ENCODE peak calls at places on chromosomes 6 and 20, in four cellular contexts. Y, I, B and N are unnamed samples. For H3K36me3, the result is how much of the 10 kb centered on the place peaks cover.

GRCh38 chr6:168441434-168442391 is 729 bp downstream of the SMOC2 start:
- DNase-seq in I (no peak), Y (no peak), B (no peak), N (no peak)

GRCh38 chr20:22499475-22500174 is 84.7 kb downstream of the FOXA2 start:
- DNase-seq in I (no peak), B (no peak), Y (no peak), N (no peak)

GRCh38 chr20:25859649-25860530 is 163.2 kb upstream of the ZNF337 start:
- DNase-seq in Y (peak), B (peak), I (peak), N (peak)

GRCh38 chr6:85403331-85404015 is 46.4 kb upstream of the NT5E start:
- DNase-seq in B (peak), I (no peak), Y (no peak), N (no peak)

GRCh38 chr20:50356522-50356880 is 153.7 kb upstream of the PTPN1 start:
- DNase-seq in B (no peak), Y (no peak), I (no peak), N (no peak)

GRCh38 chr20:17227199-17227535 is 327 bp downstream of the PCSK2 start:
- DNase-seq in Y (no peak), I (no peak), B (no peak), N (no peak)

GRCh38 chr20:57326667-57327455 is 2.7 kb upstream of the SPO11 start:
- DNase-seq in B (peak), Y (peak), I (no peak), N (no peak)

GRCh38 chr6:24513602-24514001 is 18.8 kb downstream of the ALDH5A1 start:
- DNase-seq in B (no peak), I (no peak), Y (no peak), N (no peak)

GRCh38 chr20:19978511-19979210 is 38.5 kb upstream of the NAA20 start:
- DNase-seq in I (no peak), B (no peak), Y (no peak), N (no peak)

GRCh38 chr6:43231053-43231452 is 1.8 kb upstream of the DNPH1 start:
- DNase-seq in B (no peak), I (no peak), Y (no peak), N (no peak)

GRCh38 chr6:47103931-47104330 is 61.8 kb upstream of the ADGRF1 start:
- DNase-seq in B (peak), Y (peak), I (no peak), N (no peak)

GRCh38 chr6:151835396-151835795 is 27.9 kb downstream of the ESR1 start:
- DNase-seq in B (no peak), Y (no peak), I (no peak), N (no peak)

GRCh38 chr6:136429681-136430080 is 120.5 kb downstream of the MAP7 start:
- DNase-seq in B (no peak), I (no peak), Y (no peak), N (no peak)

GRCh38 chr20:53878262-53879047 is 191.9 kb downstream of the BCAS1 start:
- DNase-seq in I (no peak), B (no peak), Y (no peak), N (no peak)

GRCh38 chr6:166520905-166521834 is 65.3 kb downstream of the RAMACL start:
- DNase-seq in I (no peak), B (no peak), Y (no peak), N (no peak)

GRCh38 chr6:102641426-102641825 is 1247.9 kb downstream of the GRIK2 start:
- DNase-seq in Y (no peak), B (peak), I (no peak), N (no peak)

GRCh38 chr6:122200441-122200840 is 199.0 kb upstream of the HSF2 start:
- DNase-seq in Y (no peak), I (no peak), B (no peak), N (no peak)

GRCh38 chr6:149170564-149171452 is 146.7 kb upstream of the TAB2 start:
- DNase-seq in I (peak), B (no peak), Y (no peak), N (no peak)

GRCh38 chr6:27863962-27864905 is 48.0 kb downstream of the OR2B2 start:
- DNase-seq in I (peak), B (no peak), Y (no peak), N (peak)

GRCh38 chr6:82248233-82248735 is 740 bp upstream of the IBTK start:
- DNase-seq in B (peak), Y (no peak), I (peak), N (no peak)

GRCh38 chr20:60088236-60088635 is 130.0 kb downstream of the CDH26 start:
- DNase-seq in B (no peak), I (no peak), Y (no peak), N (no peak)

GRCh38 chr6:18477301-18477941 is 90.3 kb downstream of the RNF144B start:
- DNase-seq in I (no peak), Y (no peak), B (peak), N (no peak)

GRCh38 chr6:113050010-113050893 is 703.1 kb downstream of the RFPL4B start:
- DNase-seq in B (peak), Y (peak), I (no peak), N (no peak)

GRCh38 chr6:135403584-135403983 is 94.0 kb downstream of the AHI1 start:
- DNase-seq in Y (no peak), I (no peak), B (no peak), N (no peak)

GRCh38 chr6:85390775-85391174 is 59.1 kb upstream of the NT5E start:
- DNase-seq in I (no peak), Y (no peak), B (peak), N (no peak)

GRCh38 chr6:146027586-146028249 is 1.1 kb upstream of the GRM1 start:
- DNase-seq in I (no peak), Y (no peak), B (no peak), N (no peak)

GRCh38 chr6:110509617-110510231 is 33.3 kb upstream of the SLC22A16 start:
- DNase-seq in I (peak), B (peak), Y (peak), N (no peak)

GRCh38 chr6:43491750-43492661 is 14.6 kb downstream of the TJAP1 start:
- DNase-seq in B (peak), I (peak), Y (peak), N (no peak)

GRCh38 chr20:3092611-3093379 is 8.3 kb upstream of the AVP start:
- DNase-seq in I (no peak), B (no peak), Y (no peak), N (peak)

GRCh38 chr6:74068945-74069570 is 373.1 kb downstream of the CD109 start:
- DNase-seq in I (no peak), Y (no peak), B (no peak), N (no peak)

GRCh38 chr20:46220808-46221207 is 87.5 kb downstream of the CDH22 start:
- DNase-seq in Y (no peak), I (no peak), B (no peak), N (no peak)

GRCh38 chr6:10968776-10969175 is 75.3 kb downstream of the ELOVL2 start:
- DNase-seq in I (no peak), B (no peak), Y (no peak), N (no peak)

GRCh38 chr6:42009844-42010184 is 40.5 kb upstream of the TAF8 start:
- DNase-seq in Y (no peak), B (no peak), I (no peak), N (no peak)

GRCh38 chr6:81169166-81169565 is 583.3 kb downstream of the TENT5A start:
- DNase-seq in B (peak), I (no peak), Y (no peak), N (no peak)

GRCh38 chr20:8305449-8305978 is 173.4 kb downstream of the PLCB1 start:
- DNase-seq in Y (peak), B (peak), I (peak), N (peak)

GRCh38 chr20:8304124-8304800 is 172.2 kb downstream of the PLCB1 start:
- DNase-seq in B (no peak), Y (no peak), I (no peak), N (no peak)

GRCh38 chr20:8303651-8304050 is 171.6 kb downstream of the PLCB1 start:
- DNase-seq in I (no peak), Y (no peak), B (no peak), N (no peak)

GRCh38 chr20:8299921-8300320 is 167.9 kb downstream of the PLCB1 start:
- DNase-seq in I (peak), Y (no peak), B (peak), N (no peak)

GRCh38 chr20:8301655-8302054 is 169.6 kb downstream of the PLCB1 start:
- DNase-seq in I (no peak), B (no peak), Y (no peak), N (no peak)
- H3K36me3 ChIP-seq in I (under half), B (under half), Y (under half), N (under half)

DNA sequence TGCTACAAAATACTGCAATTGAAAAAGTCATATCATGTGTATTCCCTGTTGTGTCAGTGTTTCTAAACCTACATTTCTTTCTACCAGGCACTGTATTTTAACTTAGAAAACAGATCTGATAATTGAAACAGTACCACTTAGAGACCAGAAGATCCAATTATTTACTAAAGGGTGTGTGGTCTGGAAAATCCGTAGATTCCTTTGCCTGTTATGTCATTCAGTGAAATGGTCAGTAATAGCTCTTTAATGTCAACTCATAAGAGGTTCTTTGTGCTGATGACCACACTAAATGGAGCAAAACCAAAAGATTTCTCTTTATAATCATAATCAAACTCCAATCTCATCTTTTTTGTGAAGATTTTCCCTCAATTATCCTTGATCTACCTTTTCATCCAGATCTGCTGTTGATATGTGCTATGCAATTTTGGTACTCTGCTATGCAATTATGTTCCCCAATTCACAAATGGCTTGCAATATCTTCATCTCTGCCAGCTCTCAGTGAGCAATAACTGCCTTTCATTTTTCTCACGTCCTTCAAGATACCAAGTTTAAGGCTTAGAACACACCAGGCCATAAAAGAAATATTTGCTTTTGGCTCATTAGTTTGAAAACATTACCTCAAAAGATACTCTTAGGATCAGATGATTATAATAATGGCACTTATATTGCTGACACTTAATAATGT is 165.5 kb downstream of the MOXD1 start:
- DNase-seq in B (no peak), I (no peak), Y (no peak), N (no peak)
- H3K36me3 ChIP-seq in B (under half), I (under half), Y (under half), N (under half)

DNA sequence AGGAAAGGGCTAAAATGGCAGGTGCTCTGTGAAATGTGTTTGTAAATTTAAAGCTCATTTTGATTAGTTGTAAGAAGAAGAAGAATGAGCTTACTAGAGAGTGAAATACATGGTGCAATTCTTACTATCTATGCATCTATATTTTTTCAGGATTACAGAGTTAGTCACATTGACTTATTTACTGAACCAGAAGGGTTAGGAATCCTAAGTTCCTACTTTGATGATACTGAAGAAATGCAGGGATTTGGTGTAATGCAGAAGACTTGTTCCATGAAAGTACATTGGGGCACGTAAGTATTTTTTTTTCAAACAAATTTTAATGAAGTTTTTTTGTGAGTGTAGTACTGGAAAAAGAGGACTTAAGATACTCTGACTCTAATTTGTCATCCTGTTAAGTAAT is 99.3 kb downstream of the RTN4IP1 start:
- DNase-seq in Y (no peak), B (no peak), I (no peak), N (no peak)
- H3K36me3 ChIP-seq in Y (under half), B (under half), I (under half), N (under half)

GRCh38 chr20:61997891-61998290 is 67.8 kb downstream of the TAF4 start:
- DNase-seq in B (no peak), Y (no peak), I (no peak), N (no peak)

GRCh38 chr20:61991476-61991875 is 74.2 kb downstream of the TAF4 start:
- DNase-seq in Y (no peak), I (no peak), B (no peak), N (no peak)

GRCh38 chr20:61993058-61993457 is 72.6 kb downstream of the TAF4 start:
- DNase-seq in B (no peak), I (no peak), Y (no peak), N (no peak)

GRCh38 chr20:61997372-61997771 is 68.3 kb downstream of the TAF4 start:
- DNase-seq in I (no peak), Y (no peak), B (no peak), N (no peak)

DNA sequence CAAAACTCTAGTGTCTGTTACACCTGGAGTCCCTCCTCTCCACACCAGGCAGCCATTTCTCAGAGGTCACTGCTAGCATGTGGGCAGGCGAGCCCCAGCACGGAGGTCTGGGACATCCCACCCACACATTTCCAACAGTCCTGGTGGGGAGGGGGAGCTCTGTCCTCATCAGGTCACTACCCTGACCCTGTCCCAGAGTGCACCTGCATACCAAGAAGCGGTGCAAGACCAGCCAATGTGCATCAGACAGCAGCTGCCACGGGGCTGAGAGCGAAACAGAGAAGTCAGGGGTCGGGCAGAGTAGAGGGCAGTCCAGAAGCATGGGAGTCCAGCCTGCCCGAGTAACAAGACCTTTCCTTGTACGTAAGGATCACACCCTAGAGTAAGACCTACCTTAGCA is 71.1 kb downstream of the TAF4 start:
- DNase-seq in Y (no peak), B (no peak), I (no peak), N (no peak)
- H3K36me3 ChIP-seq in Y (under half), B (under half), I (under half), N (under half)

DNA sequence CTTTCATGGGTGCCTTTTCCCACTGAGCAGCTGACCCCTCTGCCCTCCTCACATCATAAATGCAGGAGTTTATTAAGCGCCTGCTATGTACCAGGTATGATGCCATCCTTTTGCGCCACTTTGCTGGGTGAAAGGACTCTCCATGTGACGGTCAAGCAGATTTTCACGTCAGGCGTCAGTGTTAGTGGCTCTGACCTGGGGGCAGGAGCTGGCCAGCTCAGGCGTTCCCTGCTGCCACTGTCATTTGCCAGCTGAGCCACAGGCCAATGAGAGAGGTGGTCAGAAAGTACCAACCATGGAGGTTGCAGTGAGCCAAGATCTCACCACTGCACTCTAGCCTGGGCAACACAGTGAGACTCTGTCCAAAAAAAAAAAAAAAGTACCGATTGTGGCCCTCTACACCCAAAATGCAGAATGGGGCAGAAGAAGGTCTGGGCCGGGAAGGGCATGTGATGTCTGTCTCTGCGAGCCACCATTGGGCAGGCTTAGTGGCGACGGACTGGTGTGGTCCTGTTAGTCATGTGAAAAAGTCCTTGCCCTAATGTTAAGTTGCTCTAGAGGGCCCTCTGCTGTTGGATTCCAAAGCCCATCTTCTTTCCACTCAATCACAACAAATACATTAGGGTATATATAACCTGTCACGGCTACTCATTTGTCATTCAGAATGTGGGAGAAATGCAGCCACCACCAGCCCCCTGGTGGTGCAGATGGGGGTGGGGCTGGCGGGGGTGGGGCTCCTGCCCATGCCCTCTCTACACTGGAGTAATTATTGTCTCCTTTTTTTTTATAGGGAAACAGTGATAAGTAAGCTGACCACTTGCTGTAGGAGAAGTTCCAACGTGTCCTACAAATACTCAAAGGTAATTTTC is 18.4 kb upstream of the SLC22A1 start:
- DNase-seq in Y (no peak), B (peak), I (no peak), N (no peak)
- H3K36me3 ChIP-seq in Y (under half), B (under half), I (under half), N (under half)

DNA sequence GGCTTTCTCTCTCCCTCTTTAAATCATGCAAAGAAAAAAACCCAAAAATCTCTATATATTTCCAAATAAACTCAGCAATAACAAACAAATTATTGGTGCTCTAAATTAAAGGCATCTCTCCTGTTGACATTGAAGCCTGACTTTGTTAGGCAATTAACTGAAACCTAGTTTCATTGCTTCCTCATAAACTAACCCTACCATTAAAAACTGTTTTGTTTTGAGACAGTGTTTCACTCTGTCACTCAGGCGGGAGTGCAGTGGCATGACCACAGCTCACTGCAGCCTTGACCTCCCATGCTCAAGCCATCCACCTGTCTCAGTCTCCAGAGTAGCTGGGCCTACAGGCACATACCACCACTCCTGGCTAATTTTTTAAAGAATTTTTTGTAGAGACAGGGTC is 34.9 kb downstream of the PIGU start:
- DNase-seq in B (no peak), Y (no peak), I (no peak), N (no peak)
- H3K36me3 ChIP-seq in B (under half), Y (under half), I (under half), N (under half)